ENCODE peak calls at places on chromosomes 1 and 21, in five cellular contexts. W is stomach, F is body of pancreas, B is tibial nerve, X is endothelial cell of umbilical vein. O is an unnamed sample.

GRCh38 chr1:96466842-96467241 is 254.7 kb upstream of the PTBP2 start:
- DNase-seq in W (no peak), F (no peak), B (no peak), X (no peak), O (no peak)

GRCh38 chr1:17553970-17554369 is 14.5 kb downstream of the ARHGEF10L start:
- DNase-seq in W (no peak), F (no peak), B (no peak), X (no peak), O (no peak)

GRCh38 chr1:23367451-23367790 is 2.2 kb downstream of the ZNF436 start:
- DNase-seq in W (no peak), F (no peak), B (no peak), X (no peak), O (no peak)

GRCh38 chr21:31663584-31664249 is 4.2 kb downstream of the SOD1 start:
- DNase-seq in W (no peak), F (no peak), B (no peak), X (no peak), O (no peak)

GRCh38 chr1:87328121-87329050 is at the start of gene LMO4:
- DNase-seq in W (peak; percentile 97), F (peak; percentile 96), B (peak; percentile 96), X (peak; percentile 97), O (peak; percentile 97)

GRCh38 chr1:238252033-238252802 is 361.5 kb upstream of the ZP4 start:
- DNase-seq in W (peak; percentile 68), F (peak; percentile 82), B (peak; percentile 64), X (no peak), O (no peak)

GRCh38 chr1:23283660-23284602 is 60.2 kb downstream of the HNRNPR start:
- DNase-seq in W (no peak), F (no peak), B (no peak), X (no peak), O (no peak)

GRCh38 chr1:158053276-158053675 is 59.8 kb downstream of the KIRREL1 start:
- DNase-seq in W (no peak), F (no peak), B (no peak), X (no peak), O (no peak)

GRCh38 chr1:15139654-15140350 is 13.7 kb upstream of the TMEM51 start:
- DNase-seq in W (peak; percentile 78), F (peak; percentile 75), B (no peak), X (no peak), O (no peak)

GRCh38 chr1:237471377-237471776 is 419.3 kb downstream of the ZP4 start:
- DNase-seq in W (no peak), F (no peak), B (no peak), X (no peak), O (no peak)

GRCh38 chr1:43688594-43689000 is 18.7 kb upstream of the ST3GAL3 start:
- DNase-seq in W (no peak), F (no peak), B (no peak), X (peak; percentile 64), O (no peak)

GRCh38 chr1:8941906-8942305 is 3.8 kb upstream of the CA6 start:
- DNase-seq in W (no peak), F (no peak), B (no peak), X (peak; percentile 76), O (no peak)

GRCh38 chr21:27694667-27695066 is 727.8 kb upstream of the ADAMTS5 start:
- DNase-seq in W (no peak), F (no peak), B (no peak), X (no peak), O (no peak)

GRCh38 chr21:16418663-16419062 is 688.9 kb downstream of the USP25 start:
- DNase-seq in W (no peak), F (no peak), B (no peak), X (no peak), O (no peak)

GRCh38 chr1:80837066-80837465 is 963.7 kb upstream of the ADGRL2 start:
- DNase-seq in W (no peak), F (no peak), B (no peak), X (no peak), O (no peak)

GRCh38 chr21:32789709-32790108 is 18.2 kb upstream of the PAXBP1 start:
- DNase-seq in W (no peak), F (no peak), B (no peak), X (no peak), O (no peak)

GRCh38 chr1:246170574-246171261 is 336.4 kb downstream of the SMYD3 start:
- DNase-seq in W (no peak), F (no peak), B (no peak), X (no peak), O (no peak)

GRCh38 chr1:94269921-94270320 is 32.5 kb upstream of the ARHGAP29 start:
- DNase-seq in W (no peak), F (no peak), B (no peak), X (no peak), O (no peak)

GRCh38 chr1:220119043-220119512 is 25.1 kb downstream of the IARS2 start:
- DNase-seq in W (no peak), F (no peak), B (no peak), X (no peak), O (no peak)

DNA sequence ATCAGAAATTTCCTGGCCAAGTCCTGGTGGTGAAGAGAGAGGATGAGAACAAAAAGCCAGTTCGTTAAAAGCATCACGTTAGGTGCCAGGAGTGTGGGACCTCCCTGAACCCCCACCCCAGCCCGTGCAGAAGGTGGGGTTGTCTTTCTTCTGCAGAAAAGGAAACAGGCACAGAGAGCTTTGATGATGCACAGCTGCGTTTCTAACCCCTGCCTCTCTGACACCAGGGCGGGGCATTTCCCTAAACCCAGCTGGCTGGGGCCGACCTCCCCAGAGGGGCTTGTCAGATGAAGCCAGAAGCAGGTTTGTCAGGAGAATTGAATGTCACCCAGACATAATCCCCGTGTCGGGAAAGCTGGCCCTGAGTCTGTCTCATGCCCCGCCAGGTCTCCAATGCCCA is 189.3 kb upstream of the EDN2 start:
- DNase-seq in W (no peak), F (no peak), B (no peak), X (no peak), O (no peak)
- TF ChIP-seq POLR2A in W (no peak), F (no peak), B (no peak), X (no peak), O (no peak)

GRCh38 chr1:201828451-201828819 is 522 bp upstream of the IPO9 start:
- DNase-seq in W (no peak), F (no peak), B (no peak), X (no peak), O (no peak)

GRCh38 chr1:201826830-201827229 is 2.1 kb upstream of the IPO9 start:
- DNase-seq in W (no peak), F (no peak), B (no peak), X (no peak), O (no peak)

GRCh38 chr1:201828820-201829774 is at the start of gene IPO9:
- DNase-seq in W (peak; percentile 97), F (peak; percentile 97), B (peak; percentile 97), X (peak; percentile 94), O (peak; percentile 88)

GRCh38 chr1:201827321-201828281 is 1.4 kb upstream of the IPO9 start:
- DNase-seq in W (no peak), F (no peak), B (no peak), X (no peak), O (no peak)

DNA sequence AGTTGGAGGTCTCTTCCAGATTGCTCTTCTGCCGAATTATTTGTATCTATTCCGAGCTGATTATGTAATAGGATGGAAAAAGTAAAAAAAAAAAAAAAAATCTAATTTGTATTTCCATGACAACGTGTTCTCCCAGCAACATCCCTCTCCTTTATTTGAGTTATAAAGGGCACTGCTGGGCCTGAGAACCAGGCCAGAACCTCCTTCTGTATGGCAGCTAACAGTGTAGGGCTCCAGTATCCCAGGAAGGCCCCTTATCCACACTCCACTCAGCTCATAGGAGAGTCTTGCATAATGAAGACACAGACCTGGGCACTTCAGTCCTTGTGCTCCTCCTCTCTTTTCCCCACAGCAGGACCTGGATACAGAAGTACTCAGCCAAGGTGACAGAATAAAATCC is 3.7 kb upstream of the IPO9 start:
- DNase-seq in W (no peak), F (no peak), B (no peak), X (no peak), O (no peak)
- TF ChIP-seq POLR2A in W (no peak), F (no peak), B (no peak), X (peak; percentile 10), O (no peak)

DNA sequence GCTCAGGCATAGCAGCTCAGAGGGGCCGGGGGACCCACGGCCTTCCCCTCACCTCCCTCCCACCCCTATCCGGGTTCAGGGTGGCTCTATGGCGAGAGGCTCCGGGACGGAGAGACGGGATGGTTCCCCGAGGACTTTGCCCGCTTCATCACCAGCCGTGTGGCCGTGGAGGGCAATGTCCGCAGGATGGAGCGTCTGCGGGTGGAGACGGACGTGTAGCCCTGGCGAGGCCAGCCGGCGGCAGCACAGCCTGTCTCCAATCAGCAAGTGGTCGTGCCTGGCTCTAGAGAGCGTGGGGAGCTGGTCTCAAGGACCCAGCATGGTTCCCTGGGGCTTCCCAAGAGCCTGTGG is 25.9 kb downstream of the ARHGEF16 start:
- DNase-seq in W (no peak), F (no peak), B (no peak), X (no peak), O (no peak)
- TF ChIP-seq POLR2A in W (no peak), F (no peak), B (no peak), X (no peak), O (no peak)

DNA sequence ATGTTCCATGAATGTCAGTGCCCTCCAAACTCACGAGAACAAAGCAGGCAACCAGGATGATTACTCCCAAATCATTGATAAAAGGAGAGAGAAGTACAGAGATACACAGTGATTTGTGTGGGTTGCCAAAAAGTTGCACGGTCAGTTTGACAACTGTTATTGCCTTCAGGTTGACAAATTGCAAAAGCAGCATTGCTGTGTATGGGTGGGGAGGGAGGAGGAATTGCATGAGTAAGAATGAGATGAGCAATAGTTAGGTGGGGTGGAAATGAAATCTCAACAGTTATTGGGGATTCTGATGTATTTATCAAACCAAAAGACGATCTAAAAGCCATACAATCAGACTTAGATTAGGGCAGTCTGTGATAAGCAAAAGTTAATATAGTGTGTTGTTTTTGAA is 93.7 kb downstream of the NTMT2 start:
- DNase-seq in W (no peak), F (no peak), B (no peak), X (no peak), O (no peak)
- TF ChIP-seq POLR2A in W (no peak), F (no peak), B (no peak), X (no peak), O (no peak)

O was measured in prostate gland.